ENCODE peak calls at places on chromosomes 4 and X, in four cellular contexts. One of them, this sample, is unnamed. For H3K9me1, the result is how much of the 10 kb centered on the place peaks cover.

GRCh38 chrX:22818061-22818460 is 181.7 kb upstream of the DDX53 start:
- DNase-seq in K562: no peak
- DNase-seq in endothelial cell of umbilical vein: no peak
- DNase-seq in IMR-90: no peak
- DNase-seq in this sample: no peak

GRCh38 chr4:128810331-128810870 is 901 bp downstream of the JADE1 start:
- DNase-seq in IMR-90: peak
- DNase-seq in K562: peak
- DNase-seq in endothelial cell of umbilical vein: no peak
- DNase-seq in this sample: no peak

GRCh38 chrX:129940721-129941120 is 34.8 kb downstream of the UTP14A start:
- DNase-seq in endothelial cell of umbilical vein: no peak
- DNase-seq in K562: no peak
- DNase-seq in IMR-90: no peak
- DNase-seq in this sample: no peak

GRCh38 chr4:187370918-187371317 is 624.7 kb upstream of the ZFP42 start:
- DNase-seq in IMR-90: no peak
- DNase-seq in K562: no peak
- DNase-seq in endothelial cell of umbilical vein: no peak
- DNase-seq in this sample: no peak

GRCh38 chr4:71195932-71196331 is 142.9 kb upstream of the SLC4A4 start:
- DNase-seq in endothelial cell of umbilical vein: no peak
- DNase-seq in K562: no peak
- DNase-seq in IMR-90: peak
- DNase-seq in this sample: no peak

GRCh38 chr4:33107813-33108212 is 2387.6 kb downstream of the PCDH7 start:
- DNase-seq in K562: no peak
- DNase-seq in IMR-90: no peak
- DNase-seq in endothelial cell of umbilical vein: no peak
- DNase-seq in this sample: no peak

GRCh38 chrX:69070949-69071650 is 94.2 kb downstream of the PJA1 start:
- DNase-seq in IMR-90: no peak
- DNase-seq in endothelial cell of umbilical vein: no peak
- DNase-seq in K562: no peak
- DNase-seq in this sample: no peak

GRCh38 chrX:69503228-69503834 is 795 bp upstream of the NALF2 start:
- DNase-seq in K562: no peak
- DNase-seq in endothelial cell of umbilical vein: no peak
- DNase-seq in IMR-90: no peak
- DNase-seq in this sample: no peak

GRCh38 chrX:69603566-69604194 is 12.2 kb upstream of the EDA start:
- DNase-seq in endothelial cell of umbilical vein: no peak
- DNase-seq in K562: peak
- DNase-seq in IMR-90: no peak
- DNase-seq in this sample: no peak

GRCh38 chr4:73028621-73029020 is 40.9 kb downstream of the COX18 start:
- DNase-seq in K562: peak
- DNase-seq in IMR-90: no peak
- DNase-seq in endothelial cell of umbilical vein: no peak
- DNase-seq in this sample: no peak

GRCh38 chrX:69154051-69154450 is 11.2 kb downstream of the PJA1 start:
- DNase-seq in K562: no peak
- DNase-seq in IMR-90: no peak
- DNase-seq in endothelial cell of umbilical vein: no peak
- DNase-seq in this sample: no peak

GRCh38 chrX:47637546-47638195 is 7.9 kb upstream of the CFP start:
- DNase-seq in IMR-90: no peak
- DNase-seq in endothelial cell of umbilical vein: peak
- DNase-seq in K562: no peak
- DNase-seq in this sample: no peak

GRCh38 chr4:90074322-90074886 is 52.8 kb upstream of the CCSER1 start:
- DNase-seq in K562: no peak
- DNase-seq in endothelial cell of umbilical vein: no peak
- DNase-seq in IMR-90: no peak
- DNase-seq in this sample: no peak

GRCh38 chr4:10716163-10716562 is 31.6 kb upstream of the CLNK start:
- DNase-seq in K562: no peak
- DNase-seq in endothelial cell of umbilical vein: no peak
- DNase-seq in IMR-90: no peak
- DNase-seq in this sample: no peak

GRCh38 chrX:110180928-110181310 is 137.0 kb downstream of the AMMECR1 start:
- DNase-seq in endothelial cell of umbilical vein: no peak
- DNase-seq in K562: no peak
- DNase-seq in IMR-90: peak
- DNase-seq in this sample: no peak

DNA sequence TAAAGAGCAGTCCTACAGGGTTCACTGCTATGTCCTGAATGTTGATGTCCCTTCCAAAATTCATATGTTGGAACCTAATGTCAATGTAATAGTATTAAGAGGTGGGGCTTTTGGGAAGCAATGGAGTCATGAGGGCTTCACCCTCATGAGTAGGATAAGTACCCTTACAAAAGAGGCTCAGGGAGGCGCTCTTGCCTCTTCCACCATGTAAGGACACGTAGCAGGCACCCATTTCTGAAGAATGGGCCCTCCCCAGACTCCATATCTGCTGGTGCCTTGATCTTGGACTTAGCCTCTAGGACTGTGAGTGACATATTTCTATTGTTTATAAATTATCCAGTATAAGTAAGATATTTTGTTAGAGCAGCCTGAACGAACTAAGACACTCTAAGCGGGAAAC is 15.8 kb downstream of the MED28 start:
- DNase-seq in K562: no peak
- DNase-seq in endothelial cell of umbilical vein: no peak
- DNase-seq in IMR-90: no peak
- DNase-seq in this sample: no peak
- H3K9me1 ChIP-seq in K562: under half
- H3K9me1 ChIP-seq in endothelial cell of umbilical vein: under half
- H3K9me1 ChIP-seq in IMR-90: under half
- H3K9me1 ChIP-seq in this sample: under half

GRCh38 chr4:26987191-26987590 is 126.5 kb downstream of the STIM2 start:
- DNase-seq in endothelial cell of umbilical vein: no peak
- DNase-seq in K562: no peak
- DNase-seq in IMR-90: no peak
- DNase-seq in this sample: no peak

GRCh38 chr4:26984896-26985295 is 124.3 kb downstream of the STIM2 start:
- DNase-seq in K562: no peak
- DNase-seq in IMR-90: no peak
- DNase-seq in endothelial cell of umbilical vein: no peak
- DNase-seq in this sample: no peak

GRCh38 chr4:26991057-26991456 is 130.4 kb downstream of the STIM2 start:
- DNase-seq in endothelial cell of umbilical vein: no peak
- DNase-seq in K562: no peak
- DNase-seq in IMR-90: no peak
- DNase-seq in this sample: no peak

GRCh38 chr4:26985836-26986235 is 125.2 kb downstream of the STIM2 start:
- DNase-seq in K562: peak
- DNase-seq in IMR-90: no peak
- DNase-seq in endothelial cell of umbilical vein: no peak
- DNase-seq in this sample: no peak
- H3K4me2 ChIP-seq in K562: no peak
- H3K4me2 ChIP-seq in IMR-90: no peak
- H3K4me2 ChIP-seq in endothelial cell of umbilical vein: no peak
- H3K4me2 ChIP-seq in this sample: no peak

DNA sequence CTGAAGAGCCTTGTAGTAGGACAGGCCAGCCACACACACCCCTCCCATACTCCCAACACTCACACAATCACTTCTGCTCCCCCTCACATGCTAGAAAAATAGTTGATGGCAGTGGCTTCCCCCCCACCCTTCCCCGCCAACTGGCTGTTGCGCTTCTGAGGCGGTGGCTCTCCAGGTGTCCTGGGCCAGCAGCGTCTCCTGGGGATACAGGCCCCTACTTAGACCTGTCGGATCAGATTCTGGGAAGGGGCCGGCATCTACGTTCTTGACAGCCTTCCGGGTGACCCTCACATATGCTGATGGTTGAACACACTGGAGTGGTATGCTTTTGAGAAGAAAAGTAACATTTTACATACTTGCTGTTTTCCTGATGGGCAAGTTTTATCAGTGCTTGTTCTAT is 39.9 kb downstream of the TNIP2 start:
- DNase-seq in IMR-90: no peak
- DNase-seq in endothelial cell of umbilical vein: no peak
- DNase-seq in K562: no peak
- DNase-seq in this sample: no peak
- H2AFZ ChIP-seq in IMR-90: no peak
- H2AFZ ChIP-seq in endothelial cell of umbilical vein: no peak
- H2AFZ ChIP-seq in K562: no peak
- H2AFZ ChIP-seq in this sample: no peak

GRCh38 chr4:76458297-76458696 is 23.3 kb downstream of the SHROOM3 start:
- DNase-seq in K562: no peak
- DNase-seq in endothelial cell of umbilical vein: no peak
- DNase-seq in IMR-90: no peak
- DNase-seq in this sample: no peak
- H3K9me1 ChIP-seq in K562: under half
- H3K9me1 ChIP-seq in endothelial cell of umbilical vein: under half
- H3K9me1 ChIP-seq in IMR-90: under half
- H3K9me1 ChIP-seq in this sample: under half

GRCh38 chrX:153411988-153412574 is 809 bp downstream of the ZFP92 start:
- DNase-seq in endothelial cell of umbilical vein: no peak
- DNase-seq in K562: no peak
- DNase-seq in IMR-90: no peak
- DNase-seq in this sample: no peak
- H3K4me2 ChIP-seq in endothelial cell of umbilical vein: peak
- H3K4me2 ChIP-seq in K562: peak
- H3K4me2 ChIP-seq in IMR-90: no peak
- H3K4me2 ChIP-seq in this sample: peak